ENCODE peak calls at places on chromosomes 13 and 19, in six cellular contexts. One of them, this sample, is unnamed. For H3K9me3, the result is how much of the 10 kb centered on the place peaks cover.

GRCh38 chr13:38452656-38453055 is 103.0 kb downstream of the UFM1 start:
- DNase-seq in effector memory CD4-positive, alpha-beta T cell: no peak
- DNase-seq in pancreas: no peak
- DNase-seq in tibial artery: no peak
- DNase-seq in CD8-positive, alpha-beta T cell: no peak
- DNase-seq in CD4-positive, alpha-beta T cell: no peak
- DNase-seq in this sample: no peak

GRCh38 chr19:1006711-1007398 is 6.6 kb downstream of the GRIN3B start:
- DNase-seq in effector memory CD4-positive, alpha-beta T cell: no peak
- DNase-seq in pancreas: no peak
- DNase-seq in tibial artery: no peak
- DNase-seq in CD8-positive, alpha-beta T cell: no peak
- DNase-seq in CD4-positive, alpha-beta T cell: no peak
- DNase-seq in this sample: no peak

GRCh38 chr19:45275370-45275971 is 24.4 kb downstream of the MARK4 start:
- DNase-seq in effector memory CD4-positive, alpha-beta T cell: no peak
- DNase-seq in pancreas: no peak
- DNase-seq in tibial artery: no peak
- DNase-seq in CD8-positive, alpha-beta T cell: no peak
- DNase-seq in CD4-positive, alpha-beta T cell: no peak
- DNase-seq in this sample: no peak

GRCh38 chr19:40252395-40252794 is 25.9 kb upstream of the CCNP start:
- DNase-seq in effector memory CD4-positive, alpha-beta T cell: no peak
- DNase-seq in pancreas: no peak
- DNase-seq in tibial artery: no peak
- DNase-seq in CD8-positive, alpha-beta T cell: no peak
- DNase-seq in CD4-positive, alpha-beta T cell: no peak
- DNase-seq in this sample: no peak

GRCh38 chr19:31271569-31271911 is 77.7 kb downstream of the TSHZ3 start:
- DNase-seq in effector memory CD4-positive, alpha-beta T cell: no peak
- DNase-seq in pancreas: no peak
- DNase-seq in tibial artery: peak
- DNase-seq in CD8-positive, alpha-beta T cell: no peak
- DNase-seq in CD4-positive, alpha-beta T cell: no peak
- DNase-seq in this sample: no peak

GRCh38 chr13:75963318-75963717 is 327.2 kb downstream of the LMO7 start:
- DNase-seq in effector memory CD4-positive, alpha-beta T cell: no peak
- DNase-seq in pancreas: no peak
- DNase-seq in tibial artery: no peak
- DNase-seq in CD8-positive, alpha-beta T cell: no peak
- DNase-seq in CD4-positive, alpha-beta T cell: no peak
- DNase-seq in this sample: no peak

GRCh38 chr19:1027020-1027952 is 878 bp downstream of the CNN2 start:
- DNase-seq in effector memory CD4-positive, alpha-beta T cell: no peak
- DNase-seq in pancreas: peak
- DNase-seq in tibial artery: no peak
- DNase-seq in CD8-positive, alpha-beta T cell: peak
- DNase-seq in CD4-positive, alpha-beta T cell: no peak
- DNase-seq in this sample: no peak

GRCh38 chr19:1445185-1445931 is 4.6 kb upstream of the APC2 start:
- DNase-seq in effector memory CD4-positive, alpha-beta T cell: peak
- DNase-seq in pancreas: peak
- DNase-seq in tibial artery: no peak
- DNase-seq in CD8-positive, alpha-beta T cell: peak
- DNase-seq in CD4-positive, alpha-beta T cell: peak
- DNase-seq in this sample: peak

GRCh38 chr19:2150794-2151338 is 500 bp downstream of the AP3D1 start:
- DNase-seq in effector memory CD4-positive, alpha-beta T cell: no peak
- DNase-seq in pancreas: peak
- DNase-seq in tibial artery: no peak
- DNase-seq in CD8-positive, alpha-beta T cell: peak
- DNase-seq in CD4-positive, alpha-beta T cell: no peak
- DNase-seq in this sample: no peak

GRCh38 chr19:13669780-13670355 is 94.5 kb upstream of the MRI1 start:
- DNase-seq in effector memory CD4-positive, alpha-beta T cell: no peak
- DNase-seq in pancreas: no peak
- DNase-seq in tibial artery: no peak
- DNase-seq in CD8-positive, alpha-beta T cell: no peak
- DNase-seq in CD4-positive, alpha-beta T cell: no peak
- DNase-seq in this sample: no peak

GRCh38 chr13:48862572-48862971 is 113.1 kb upstream of the FNDC3A start:
- DNase-seq in effector memory CD4-positive, alpha-beta T cell: no peak
- DNase-seq in pancreas: no peak
- DNase-seq in tibial artery: no peak
- DNase-seq in CD8-positive, alpha-beta T cell: no peak
- DNase-seq in CD4-positive, alpha-beta T cell: no peak
- DNase-seq in this sample: no peak

GRCh38 chr19:8641908-8642547 is 11.6 kb downstream of the NFILZ start:
- DNase-seq in effector memory CD4-positive, alpha-beta T cell: no peak
- DNase-seq in pancreas: no peak
- DNase-seq in tibial artery: no peak
- DNase-seq in CD8-positive, alpha-beta T cell: no peak
- DNase-seq in CD4-positive, alpha-beta T cell: no peak
- DNase-seq in this sample: no peak

GRCh38 chr13:48502601-48503319 is 30.1 kb downstream of the RCBTB2 start:
- DNase-seq in effector memory CD4-positive, alpha-beta T cell: no peak
- DNase-seq in pancreas: no peak
- DNase-seq in tibial artery: no peak
- DNase-seq in CD8-positive, alpha-beta T cell: no peak
- DNase-seq in CD4-positive, alpha-beta T cell: no peak
- DNase-seq in this sample: no peak

GRCh38 chr19:13995017-13995728 is 10.9 kb downstream of the RFX1 start:
- DNase-seq in effector memory CD4-positive, alpha-beta T cell: no peak
- DNase-seq in pancreas: peak
- DNase-seq in tibial artery: no peak
- DNase-seq in CD8-positive, alpha-beta T cell: no peak
- DNase-seq in CD4-positive, alpha-beta T cell: no peak
- DNase-seq in this sample: no peak

GRCh38 chr13:98504029-98504351 is 72.9 kb downstream of the STK24 start:
- DNase-seq in effector memory CD4-positive, alpha-beta T cell: no peak
- DNase-seq in pancreas: no peak
- DNase-seq in tibial artery: no peak
- DNase-seq in CD8-positive, alpha-beta T cell: no peak
- DNase-seq in CD4-positive, alpha-beta T cell: no peak
- DNase-seq in this sample: no peak

GRCh38 chr13:22232186-22232585 is 561.3 kb downstream of the FGF9 start:
- DNase-seq in effector memory CD4-positive, alpha-beta T cell: no peak
- DNase-seq in pancreas: no peak
- DNase-seq in tibial artery: no peak
- DNase-seq in CD8-positive, alpha-beta T cell: no peak
- DNase-seq in CD4-positive, alpha-beta T cell: no peak
- DNase-seq in this sample: no peak

GRCh38 chr13:109156181-109156935 is 526.9 kb downstream of the MYO16 start:
- DNase-seq in effector memory CD4-positive, alpha-beta T cell: no peak
- DNase-seq in pancreas: no peak
- DNase-seq in tibial artery: peak
- DNase-seq in CD8-positive, alpha-beta T cell: no peak
- DNase-seq in CD4-positive, alpha-beta T cell: no peak
- DNase-seq in this sample: no peak

GRCh38 chr19:38004505-38005223 is 97.7 kb downstream of the SIPA1L3 start:
- DNase-seq in effector memory CD4-positive, alpha-beta T cell: no peak
- DNase-seq in pancreas: peak
- DNase-seq in tibial artery: peak
- DNase-seq in CD8-positive, alpha-beta T cell: no peak
- DNase-seq in CD4-positive, alpha-beta T cell: no peak
- DNase-seq in this sample: no peak

GRCh38 chr13:65530688-65531087 is 1699.4 kb downstream of the PCDH9 start:
- DNase-seq in effector memory CD4-positive, alpha-beta T cell: no peak
- DNase-seq in pancreas: no peak
- DNase-seq in tibial artery: no peak
- DNase-seq in CD8-positive, alpha-beta T cell: no peak
- DNase-seq in CD4-positive, alpha-beta T cell: no peak
- DNase-seq in this sample: no peak

GRCh38 chr13:63403726-63404125 is 1988.1 kb upstream of the PCDH20 start:
- DNase-seq in effector memory CD4-positive, alpha-beta T cell: no peak
- DNase-seq in pancreas: no peak
- DNase-seq in tibial artery: no peak
- DNase-seq in CD8-positive, alpha-beta T cell: no peak
- DNase-seq in CD4-positive, alpha-beta T cell: no peak
- DNase-seq in this sample: no peak

GRCh38 chr19:29323972-29324680 is 111.2 kb upstream of the UQCRFS1 start:
- DNase-seq in effector memory CD4-positive, alpha-beta T cell: no peak
- DNase-seq in pancreas: no peak
- DNase-seq in tibial artery: no peak
- DNase-seq in CD8-positive, alpha-beta T cell: no peak
- DNase-seq in CD4-positive, alpha-beta T cell: no peak
- DNase-seq in this sample: no peak

GRCh38 chr19:41096353-41096752 is 8.1 kb downstream of the CYP2A13 start:
- DNase-seq in effector memory CD4-positive, alpha-beta T cell: no peak
- DNase-seq in pancreas: no peak
- DNase-seq in tibial artery: no peak
- DNase-seq in CD8-positive, alpha-beta T cell: no peak
- DNase-seq in CD4-positive, alpha-beta T cell: no peak
- DNase-seq in this sample: no peak

GRCh38 chr19:18119243-18120105 is 21.9 kb downstream of the MAST3 start:
- DNase-seq in effector memory CD4-positive, alpha-beta T cell: peak
- DNase-seq in pancreas: no peak
- DNase-seq in tibial artery: no peak
- DNase-seq in CD8-positive, alpha-beta T cell: peak
- DNase-seq in CD4-positive, alpha-beta T cell: peak
- DNase-seq in this sample: peak

GRCh38 chr13:64675256-64675892 is 2554.8 kb downstream of the PCDH9 start:
- DNase-seq in effector memory CD4-positive, alpha-beta T cell: no peak
- DNase-seq in pancreas: no peak
- DNase-seq in tibial artery: no peak
- DNase-seq in CD8-positive, alpha-beta T cell: no peak
- DNase-seq in CD4-positive, alpha-beta T cell: no peak
- DNase-seq in this sample: no peak

GRCh38 chr19:57566396-57567256 is 7.0 kb upstream of the ZNF550 start:
- DNase-seq in effector memory CD4-positive, alpha-beta T cell: no peak
- DNase-seq in pancreas: no peak
- DNase-seq in tibial artery: no peak
- DNase-seq in CD8-positive, alpha-beta T cell: no peak
- DNase-seq in CD4-positive, alpha-beta T cell: no peak
- DNase-seq in this sample: no peak

GRCh38 chr19:10870501-10870954 is 825 bp upstream of the CARM1 start:
- DNase-seq in effector memory CD4-positive, alpha-beta T cell: no peak
- DNase-seq in pancreas: no peak
- DNase-seq in tibial artery: no peak
- DNase-seq in CD8-positive, alpha-beta T cell: no peak
- DNase-seq in CD4-positive, alpha-beta T cell: no peak
- DNase-seq in this sample: no peak
- H3K9me3 ChIP-seq in effector memory CD4-positive, alpha-beta T cell: under half
- H3K9me3 ChIP-seq in pancreas: under half
- H3K9me3 ChIP-seq in tibial artery: under half
- H3K9me3 ChIP-seq in CD8-positive, alpha-beta T cell: under half
- H3K9me3 ChIP-seq in CD4-positive, alpha-beta T cell: under half
- H3K9me3 ChIP-seq in this sample: under half

DNA sequence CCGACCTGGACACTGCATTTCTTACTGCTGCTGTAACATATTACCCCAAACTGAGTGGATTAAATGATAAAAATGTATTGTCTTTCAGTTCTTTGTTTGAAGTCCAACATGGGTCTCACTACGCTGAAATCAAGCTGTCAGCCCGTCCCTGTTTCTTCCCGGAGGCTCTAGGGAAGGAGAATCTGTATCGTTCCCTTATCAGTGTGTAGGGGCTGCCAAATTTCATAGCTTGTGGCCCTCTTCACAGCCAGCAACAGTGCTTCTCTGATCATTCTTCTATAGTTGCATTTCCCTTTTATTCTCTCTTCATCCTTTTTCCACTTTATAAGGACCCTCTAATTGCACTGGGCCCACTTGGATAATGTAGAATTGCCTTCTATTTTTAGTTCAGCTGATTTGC is 10.1 kb downstream of the ZNF234 start:
- DNase-seq in effector memory CD4-positive, alpha-beta T cell: no peak
- DNase-seq in pancreas: no peak
- DNase-seq in tibial artery: no peak
- DNase-seq in CD8-positive, alpha-beta T cell: no peak
- DNase-seq in CD4-positive, alpha-beta T cell: no peak
- DNase-seq in this sample: no peak
- H3K9me3 ChIP-seq in effector memory CD4-positive, alpha-beta T cell: under half
- H3K9me3 ChIP-seq in pancreas: under half
- H3K9me3 ChIP-seq in tibial artery: half or more
- H3K9me3 ChIP-seq in CD8-positive, alpha-beta T cell: under half
- H3K9me3 ChIP-seq in CD4-positive, alpha-beta T cell: under half
- H3K9me3 ChIP-seq in this sample: under half

DNA sequence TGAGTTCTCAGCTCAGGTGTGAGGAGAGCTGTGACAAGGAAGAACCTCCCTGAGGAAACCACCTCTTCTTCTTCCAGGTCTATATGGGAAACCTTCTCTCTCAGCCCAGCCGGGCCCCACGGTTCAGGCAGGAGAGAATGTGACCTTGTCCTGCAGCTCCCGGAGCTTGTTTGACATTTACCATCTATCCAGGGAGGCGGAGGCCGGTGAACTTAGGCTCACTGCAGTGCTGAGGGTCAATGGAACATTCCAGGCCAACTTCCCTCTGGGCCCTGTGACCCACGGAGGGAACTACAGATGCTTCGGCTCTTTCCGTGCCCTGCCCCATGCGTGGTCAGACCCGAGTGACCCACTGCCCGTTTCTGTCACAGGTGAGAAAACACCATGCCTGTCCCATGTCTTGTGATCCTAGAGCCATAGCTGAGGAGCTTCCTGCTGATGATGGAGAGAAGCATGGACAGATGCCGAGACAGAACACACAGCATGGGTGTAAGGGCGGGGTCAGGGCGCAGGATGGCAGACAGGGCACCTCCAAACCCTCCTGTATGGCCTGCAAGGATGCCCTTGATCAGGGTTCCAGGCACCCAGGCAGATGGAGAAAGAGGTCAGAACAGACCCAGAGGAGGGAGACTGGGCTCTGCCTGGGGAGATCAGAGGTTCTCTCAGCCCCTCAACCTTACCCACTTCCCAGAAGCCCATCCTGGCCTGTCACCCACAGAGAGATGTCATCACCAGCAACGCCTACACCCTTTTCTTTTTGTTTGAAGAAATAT is 5.4 kb downstream of the KIR3DL3 start:
- DNase-seq in effector memory CD4-positive, alpha-beta T cell: no peak
- DNase-seq in pancreas: no peak
- DNase-seq in tibial artery: no peak
- DNase-seq in CD8-positive, alpha-beta T cell: no peak
- DNase-seq in CD4-positive, alpha-beta T cell: no peak
- DNase-seq in this sample: no peak
- H3K9me3 ChIP-seq in effector memory CD4-positive, alpha-beta T cell: under half
- H3K9me3 ChIP-seq in pancreas: under half
- H3K9me3 ChIP-seq in tibial artery: under half
- H3K9me3 ChIP-seq in CD8-positive, alpha-beta T cell: under half
- H3K9me3 ChIP-seq in CD4-positive, alpha-beta T cell: under half
- H3K9me3 ChIP-seq in this sample: under half

DNA sequence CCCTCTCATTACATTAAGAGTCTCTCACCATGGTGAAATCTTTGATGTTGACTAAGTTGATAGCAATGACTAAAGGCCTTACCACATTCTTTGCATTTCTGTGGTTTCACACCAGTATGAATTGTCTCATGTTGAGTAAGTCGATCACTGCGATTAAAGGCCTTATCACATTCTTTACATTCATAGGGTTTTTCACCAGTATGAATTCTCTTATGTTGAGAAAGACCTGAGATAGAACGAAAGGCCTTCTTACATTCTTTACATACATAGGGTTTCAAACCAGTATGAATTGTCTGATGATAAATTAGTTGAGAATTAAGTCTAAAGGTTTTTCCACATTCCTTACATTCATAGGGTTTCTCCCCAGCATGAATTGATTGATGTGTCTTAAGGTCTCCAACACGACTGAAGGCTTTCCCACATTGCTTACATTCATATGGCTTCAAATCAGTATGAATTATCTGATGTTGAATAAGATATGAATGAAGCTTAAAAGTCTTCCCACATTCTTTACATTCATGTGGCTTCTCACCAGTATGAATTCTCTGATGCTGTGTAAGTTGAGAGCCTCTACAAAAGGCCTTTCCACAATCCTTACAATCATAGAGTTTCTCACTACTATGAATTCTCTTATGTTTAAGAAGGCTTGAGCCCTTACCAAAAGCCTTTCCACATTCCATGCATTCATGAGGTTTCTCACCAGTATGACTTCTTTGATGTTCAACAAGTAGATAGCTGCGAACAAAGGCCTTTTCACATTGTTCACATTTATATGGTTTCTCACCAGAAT is 45.6 kb downstream of the ZNF283 start:
- DNase-seq in effector memory CD4-positive, alpha-beta T cell: no peak
- DNase-seq in pancreas: no peak
- DNase-seq in tibial artery: no peak
- DNase-seq in CD8-positive, alpha-beta T cell: no peak
- DNase-seq in CD4-positive, alpha-beta T cell: no peak
- DNase-seq in this sample: no peak
- H3K9me3 ChIP-seq in effector memory CD4-positive, alpha-beta T cell: under half
- H3K9me3 ChIP-seq in pancreas: under half
- H3K9me3 ChIP-seq in tibial artery: half or more
- H3K9me3 ChIP-seq in CD8-positive, alpha-beta T cell: under half
- H3K9me3 ChIP-seq in CD4-positive, alpha-beta T cell: half or more
- H3K9me3 ChIP-seq in this sample: under half